ENCODE peak calls at places on chromosomes 12 and 14, in nine cellular contexts. S is prostate gland, H is A549, K is Peyer's patch, W is K562, X is stomach, Y is IMR-90, C is breast epithelium, O is suprapubic skin. B is an unnamed sample.

GRCh38 chr12:110577717-110578521 is 5.2 kb downstream of the PPTC7 start:
- DNase-seq in H (peak), W (no peak), X (no peak), O (no peak), S (no peak), K (no peak), C (no peak), Y (peak), B (no peak)

GRCh38 chr12:114168061-114168460 is 201.9 kb upstream of the RBM19 start:
- DNase-seq in C (no peak), O (no peak), K (no peak), S (no peak), Y (peak), H (no peak), X (no peak), W (no peak), B (no peak)

GRCh38 chr14:104882325-104882973 is 17.4 kb downstream of the CEP170B start:
- DNase-seq in X (peak), H (peak), W (peak), K (peak), Y (no peak), S (peak), C (no peak), O (no peak), B (no peak)

GRCh38 chr12:110649341-110649847 is 35.5 kb downstream of the TCTN1 start:
- DNase-seq in O (no peak), Y (no peak), H (no peak), X (no peak), S (no peak), C (no peak), W (no peak), K (peak), B (no peak)

GRCh38 chr12:14473707-14474287 is 93.9 kb downstream of the PLBD1 start:
- DNase-seq in H (peak), K (no peak), W (no peak), S (no peak), C (no peak), Y (peak), X (no peak), O (no peak), B (no peak)

GRCh38 chr12:23771230-23771949 is 178.1 kb downstream of the SOX5 start:
- DNase-seq in H (no peak), W (no peak), K (no peak), O (no peak), X (no peak), C (no peak), Y (no peak), S (no peak), B (peak)

GRCh38 chr12:130031571-130032189 is 127.9 kb upstream of the TMEM132D start:
- DNase-seq in C (no peak), X (peak), O (no peak), H (peak), Y (no peak), W (peak), S (no peak), K (peak), B (peak)

GRCh38 chr12:73950506-73950905 is 587.1 kb upstream of the ATXN7L3B start:
- DNase-seq in K (no peak), Y (no peak), W (no peak), S (no peak), H (no peak), X (no peak), O (no peak), C (no peak), B (no peak)

GRCh38 chr14:74511966-74512365 is 18.4 kb downstream of the ISCA2 start:
- DNase-seq in K (no peak), Y (no peak), S (no peak), W (no peak), X (no peak), C (no peak), O (peak), H (no peak), B (no peak)

GRCh38 chr12:125178222-125178621 is 113.0 kb downstream of the AACS start:
- DNase-seq in S (no peak), W (no peak), C (no peak), O (no peak), X (no peak), H (no peak), K (no peak), Y (no peak), B (no peak)

GRCh38 chr14:71437870-71438269 is 494.4 kb upstream of the RGS6 start:
- DNase-seq in C (no peak), K (no peak), W (no peak), H (no peak), S (no peak), O (no peak), X (no peak), Y (peak), B (no peak)

GRCh38 chr12:122185079-122185478 is 2.2 kb downstream of the LRRC43 start:
- DNase-seq in C (no peak), K (no peak), S (no peak), X (no peak), O (no peak), H (no peak), W (no peak), Y (no peak), B (no peak)

GRCh38 chr12:122184522-122184921 is 1.6 kb downstream of the LRRC43 start:
- DNase-seq in O (no peak), Y (no peak), X (no peak), K (peak), C (no peak), S (no peak), H (no peak), W (no peak), B (no peak)

GRCh38 chr12:122185494-122186082 is 2.7 kb downstream of the LRRC43 start:
- DNase-seq in S (no peak), X (no peak), Y (no peak), H (no peak), K (no peak), W (no peak), C (no peak), O (no peak), B (no peak)

GRCh38 chr12:122183588-122183940 is 641 bp downstream of the LRRC43 start:
- DNase-seq in K (no peak), Y (no peak), C (no peak), O (no peak), W (no peak), S (no peak), H (no peak), X (no peak), B (no peak)

GRCh38 chr12:122182887-122183587 is at the start of gene LRRC43:
- DNase-seq in Y (no peak), K (peak), X (peak), S (peak), O (no peak), W (no peak), H (no peak), C (no peak), B (no peak)
- TF ChIP-seq POLR2A in Y (no peak), K (no peak), X (no peak), S (no peak), O (no peak), W (no peak), H (no peak), C (no peak), B (no peak)

GRCh38 chr14:91055016-91055415 is 5.4 kb downstream of the RPS6KA5 start:
- DNase-seq in W (no peak), C (no peak), S (peak), K (no peak), X (no peak), Y (no peak), H (no peak), O (no peak), B (no peak)
- H3K27ac ChIP-seq in W (no peak), C (no peak), S (no peak), K (no peak), X (no peak), Y (no peak), H (no peak), O (no peak), B (no peak)

DNA sequence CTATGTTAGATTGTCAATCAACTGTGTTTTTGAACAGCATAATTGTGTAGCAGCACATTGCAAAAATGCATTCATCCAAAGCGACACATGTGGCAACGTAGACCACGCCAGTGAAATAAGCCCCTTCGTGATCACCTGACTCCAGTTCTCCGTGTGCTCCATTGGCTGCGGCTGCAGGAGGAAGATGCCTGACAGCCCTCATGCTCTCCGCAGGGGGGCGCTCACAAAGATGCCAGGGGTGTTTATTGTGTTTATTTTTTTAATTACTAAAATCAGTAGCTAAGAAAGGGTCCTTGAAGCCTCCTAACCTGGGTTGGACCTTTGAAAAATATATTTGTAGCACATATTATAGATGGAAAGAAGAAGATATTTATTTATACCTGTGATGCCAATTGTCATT is 116.3 kb downstream of the SLC15A4 start:
- DNase-seq in X (no peak), C (no peak), O (no peak), K (no peak), Y (no peak), H (no peak), W (peak), S (no peak), B (no peak)
- TF ChIP-seq CTCF in X (no peak), C (no peak), O (no peak), K (no peak), Y (no peak), H (no peak), W (peak), S (no peak), B (no peak)

GRCh38 chr12:3698218-3698974 is 54.5 kb downstream of the CRACR2A start:
- DNase-seq in C (no peak), H (peak), Y (peak), W (no peak), X (no peak), O (no peak), K (no peak), S (peak), B (no peak)
- TF ChIP-seq POLR2A in C (no peak), H (no peak), Y (no peak), W (no peak), X (no peak), O (no peak), K (no peak), S (no peak), B (no peak)

GRCh38 chr12:42320796-42321195 is 5.1 kb downstream of the ZCRB1 start:
- DNase-seq in C (no peak), S (no peak), H (no peak), X (no peak), Y (no peak), W (no peak), K (no peak), O (no peak), B (no peak)

GRCh38 chr12:42309996-42310395 is 15.9 kb downstream of the ZCRB1 start:
- DNase-seq in W (no peak), H (no peak), O (no peak), K (no peak), C (no peak), Y (no peak), S (no peak), X (no peak), B (no peak)

GRCh38 chr12:42315108-42315507 is 10.8 kb downstream of the ZCRB1 start:
- DNase-seq in X (no peak), O (no peak), S (no peak), W (no peak), Y (no peak), H (no peak), C (no peak), K (no peak), B (no peak)
- H3K27ac ChIP-seq in X (no peak), O (no peak), S (no peak), W (no peak), Y (no peak), H (no peak), C (no peak), K (no peak), B (no peak)

GRCh38 chr14:25118671-25119070 is 68.7 kb upstream of the STXBP6 start:
- DNase-seq in W (no peak), O (no peak), C (no peak), S (no peak), K (no peak), X (no peak), H (no peak), Y (no peak), B (no peak)

GRCh38 chr14:25122188-25122587 is 72.2 kb upstream of the STXBP6 start:
- DNase-seq in H (no peak), O (no peak), Y (no peak), K (no peak), S (no peak), X (no peak), C (no peak), W (no peak), B (no peak)

GRCh38 chr14:25120261-25120660 is 70.3 kb upstream of the STXBP6 start:
- DNase-seq in W (no peak), Y (no peak), O (no peak), H (no peak), C (no peak), K (no peak), X (no peak), S (no peak), B (no peak)

GRCh38 chr14:25122843-25123242 is 72.9 kb upstream of the STXBP6 start:
- DNase-seq in X (no peak), S (no peak), O (no peak), K (no peak), H (no peak), C (no peak), W (no peak), Y (no peak), B (no peak)

DNA sequence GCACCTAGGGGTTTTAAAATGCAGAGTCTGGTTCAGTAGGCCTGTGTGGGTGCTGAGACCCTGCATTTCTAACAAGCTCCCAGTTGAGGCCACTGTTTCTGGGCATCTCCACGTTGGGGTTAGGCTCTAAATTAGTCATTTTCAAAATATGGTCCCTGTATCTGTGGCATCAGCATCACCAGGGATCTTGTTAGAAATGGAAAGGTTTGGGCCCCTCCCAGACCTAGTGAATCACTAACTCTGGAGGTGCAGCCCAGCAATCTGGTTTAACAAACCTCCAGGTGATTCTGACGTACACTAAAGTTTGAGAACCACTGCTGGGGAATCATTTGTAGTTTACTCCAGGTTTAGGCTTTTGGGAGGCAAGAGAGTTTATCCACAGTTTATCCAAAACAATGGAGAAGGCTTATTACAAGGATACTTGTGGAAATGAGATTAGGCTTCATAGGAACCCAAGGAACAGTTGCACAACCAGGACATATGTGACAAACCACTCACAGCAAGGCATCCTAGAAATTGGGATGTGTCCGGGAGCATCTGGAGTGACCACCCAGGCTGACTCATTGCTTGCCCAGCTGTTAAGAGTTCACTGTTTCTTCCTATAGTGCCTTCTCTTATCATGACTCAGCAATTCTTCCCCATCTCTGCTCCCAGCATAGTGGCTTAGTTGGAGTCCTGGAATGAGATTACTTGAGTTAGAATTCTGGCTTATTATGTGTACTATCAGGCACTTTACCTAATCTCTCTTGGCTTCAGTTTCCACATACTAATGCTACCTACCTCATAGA is 71.6 kb upstream of the STXBP6 start:
- DNase-seq in W (peak), Y (peak), C (no peak), S (no peak), O (no peak), H (peak), X (no peak), K (no peak), B (no peak)
- TF ChIP-seq CTCF in W (no peak), Y (peak), C (no peak), S (no peak), O (no peak), H (no peak), X (no peak), K (no peak), B (no peak)

GRCh38 chr12:27220057-27220987 is 23.8 kb upstream of the STK38L start:
- DNase-seq in C (no peak), Y (peak), H (no peak), S (no peak), X (no peak), W (no peak), K (no peak), O (no peak), B (no peak)
- TF ChIP-seq POLR2A in C (no peak), Y (no peak), H (no peak), S (no peak), X (no peak), W (no peak), K (no peak), O (no peak), B (no peak)

GRCh38 chr14:100031506-100032281 is 33.5 kb upstream of the EVL start:
- DNase-seq in K (no peak), W (no peak), O (peak), S (peak), C (no peak), X (no peak), H (peak), Y (peak), B (peak)
- H3K27ac ChIP-seq in K (peak), W (no peak), O (peak), S (peak), C (peak), X (peak), H (peak), Y (peak), B (peak)

GRCh38 chr14:29927596-29928341 is at the start of gene PRKD1:
- DNase-seq in K (peak), C (no peak), S (peak), H (peak), W (peak), X (peak), O (peak), Y (peak), B (peak)
- TF ChIP-seq CTCF in K (no peak), C (no peak), S (peak), H (no peak), W (no peak), X (no peak), O (no peak), Y (peak), B (no peak)

GRCh38 chr14:102403028-102403427 is 40.3 kb downstream of the TECPR2 start:
- DNase-seq in Y (no peak), X (no peak), O (no peak), W (no peak), H (peak), C (no peak), K (no peak), S (no peak), B (no peak)
- TF ChIP-seq POLR2A in Y (no peak), X (no peak), O (no peak), W (no peak), H (no peak), C (no peak), K (no peak), S (no peak), B (no peak)